ENCODE peak calls at places on chromosome 11, in four cellular contexts. Z is ureter, V is iPS DF 6.9, K is progenitor cell of endocrine pancreas. T is an unnamed sample.

GRCh38 chr11:3849297-3849874 is 6.1 kb upstream of the STIM1 start:
- DNase-seq in K (no peak), Z (no peak), V (no peak), T (peak; percentile 63)

GRCh38 chr11:57649826-57650738 is at the start of gene YPEL4:
- DNase-seq in K (no peak), V (no peak), Z (peak; percentile 58), T (peak; percentile 87)

GRCh38 chr11:363948-364761 is 5.1 kb upstream of the B4GALNT4 start:
- DNase-seq in V (no peak), K (peak; percentile 57), Z (peak; percentile 76), T (no peak)

GRCh38 chr11:73201249-73201648 is 16.8 kb upstream of the P2RY2 start:
- DNase-seq in Z (no peak), K (no peak), V (no peak), T (no peak)

GRCh38 chr11:84793318-84793717 is 833.8 kb downstream of the DLG2 start:
- DNase-seq in K (no peak), Z (no peak), V (no peak), T (no peak)

GRCh38 chr11:122062763-122063162 is 53.3 kb downstream of the BLID start:
- DNase-seq in Z (no peak), K (no peak), V (no peak), T (no peak)

GRCh38 chr11:111285205-111286079 is 12.9 kb upstream of the POU2AF3 start:
- DNase-seq in K (no peak), Z (no peak), V (no peak), T (no peak)

GRCh38 chr11:68583047-68583446 is 101.3 kb upstream of the GAL start:
- DNase-seq in Z (no peak), K (no peak), V (no peak), T (peak; percentile 45)

GRCh38 chr11:31340903-31341572 is 28.5 kb downstream of the DCDC1 start:
- DNase-seq in K (no peak), V (peak; percentile 39), Z (no peak), T (peak; percentile 49)

T was measured in cardiac muscle cell.